ENCODE peak calls at places on chromosomes 2 and 18, in five cellular contexts. One of them, this sample, is unnamed.

GRCh38 chr18:50187659-50188058 is 7.3 kb downstream of the MYO5B start:
- DNase-seq in fibroblast of mammary gland: no peak
- DNase-seq in nephron progenitor cell: no peak
- DNase-seq in GM13977: no peak
- DNase-seq in PC-9: no peak
- DNase-seq in this sample: no peak

GRCh38 chr2:23287250-23287704 is 97.7 kb upstream of the KLHL29 start:
- DNase-seq in fibroblast of mammary gland: peak
- DNase-seq in nephron progenitor cell: no peak
- DNase-seq in GM13977: no peak
- DNase-seq in PC-9: no peak
- DNase-seq in this sample: no peak

GRCh38 chr18:34097312-34097711 is 127.4 kb downstream of the NOL4 start:
- DNase-seq in fibroblast of mammary gland: peak
- DNase-seq in nephron progenitor cell: no peak
- DNase-seq in GM13977: no peak
- DNase-seq in PC-9: no peak
- DNase-seq in this sample: no peak

GRCh38 chr2:219296142-219296541 is 13.1 kb downstream of the PTPRN start:
- DNase-seq in fibroblast of mammary gland: no peak
- DNase-seq in nephron progenitor cell: no peak
- DNase-seq in GM13977: no peak
- DNase-seq in PC-9: no peak
- DNase-seq in this sample: no peak

GRCh38 chr18:111292-112014 is 46.9 kb upstream of the USP14 start:
- DNase-seq in fibroblast of mammary gland: no peak
- DNase-seq in nephron progenitor cell: peak
- DNase-seq in GM13977: peak
- DNase-seq in PC-9: peak
- DNase-seq in this sample: peak

GRCh38 chr2:110741491-110741980 is 9.2 kb downstream of the ACOXL start:
- DNase-seq in fibroblast of mammary gland: no peak
- DNase-seq in nephron progenitor cell: no peak
- DNase-seq in GM13977: no peak
- DNase-seq in PC-9: peak
- DNase-seq in this sample: no peak

GRCh38 chr2:69306897-69307695 is 79.9 kb downstream of the GFPT1 start:
- DNase-seq in fibroblast of mammary gland: peak
- DNase-seq in nephron progenitor cell: peak
- DNase-seq in GM13977: peak
- DNase-seq in PC-9: peak
- DNase-seq in this sample: peak

GRCh38 chr2:86295071-86295470 is 42.4 kb downstream of the REEP1 start:
- DNase-seq in fibroblast of mammary gland: no peak
- DNase-seq in nephron progenitor cell: no peak
- DNase-seq in GM13977: no peak
- DNase-seq in PC-9: no peak
- DNase-seq in this sample: no peak

GRCh38 chr2:219663116-219663762 is 35.8 kb downstream of the SLC4A3 start:
- DNase-seq in fibroblast of mammary gland: no peak
- DNase-seq in nephron progenitor cell: no peak
- DNase-seq in GM13977: no peak
- DNase-seq in PC-9: no peak
- DNase-seq in this sample: no peak

GRCh38 chr18:56789004-56789888 is 138.1 kb downstream of the WDR7 start:
- DNase-seq in fibroblast of mammary gland: peak
- DNase-seq in nephron progenitor cell: peak
- DNase-seq in GM13977: peak
- DNase-seq in PC-9: no peak
- DNase-seq in this sample: peak

GRCh38 chr2:25076749-25077148 is 34.9 kb downstream of the EFR3B start:
- DNase-seq in fibroblast of mammary gland: peak
- DNase-seq in nephron progenitor cell: peak
- DNase-seq in GM13977: no peak
- DNase-seq in PC-9: no peak
- DNase-seq in this sample: no peak

GRCh38 chr2:100339823-100340222 is 17.5 kb upstream of the LONRF2 start:
- DNase-seq in fibroblast of mammary gland: no peak
- DNase-seq in nephron progenitor cell: no peak
- DNase-seq in GM13977: no peak
- DNase-seq in PC-9: peak
- DNase-seq in this sample: no peak

GRCh38 chr2:40820319-40820718 is 368.4 kb upstream of the SLC8A1 start:
- DNase-seq in fibroblast of mammary gland: peak
- DNase-seq in nephron progenitor cell: no peak
- DNase-seq in GM13977: no peak
- DNase-seq in PC-9: no peak
- DNase-seq in this sample: no peak
- TF ChIP-seq CTCF in fibroblast of mammary gland: peak
- TF ChIP-seq CTCF in nephron progenitor cell: no peak
- TF ChIP-seq CTCF in GM13977: no peak
- TF ChIP-seq CTCF in PC-9: no peak
- TF ChIP-seq CTCF in this sample: no peak

GRCh38 chr18:76480913-76481312 is 14.1 kb downstream of the ZNF516 start:
- DNase-seq in fibroblast of mammary gland: no peak
- DNase-seq in nephron progenitor cell: no peak
- DNase-seq in GM13977: no peak
- DNase-seq in PC-9: no peak
- DNase-seq in this sample: no peak
- TF ChIP-seq CTCF in fibroblast of mammary gland: peak
- TF ChIP-seq CTCF in nephron progenitor cell: peak
- TF ChIP-seq CTCF in GM13977: no peak
- TF ChIP-seq CTCF in PC-9: no peak
- TF ChIP-seq CTCF in this sample: peak

GRCh38 chr2:233404227-233404626 is 49.9 kb downstream of the DGKD start:
- DNase-seq in fibroblast of mammary gland: peak
- DNase-seq in nephron progenitor cell: no peak
- DNase-seq in GM13977: peak
- DNase-seq in PC-9: peak
- DNase-seq in this sample: no peak
- TF ChIP-seq CTCF in fibroblast of mammary gland: peak
- TF ChIP-seq CTCF in nephron progenitor cell: no peak
- TF ChIP-seq CTCF in GM13977: peak
- TF ChIP-seq CTCF in PC-9: peak
- TF ChIP-seq CTCF in this sample: peak

GRCh38 chr2:161586517-161587167 is 37.6 kb upstream of the SLC4A10 start:
- DNase-seq in fibroblast of mammary gland: peak
- DNase-seq in nephron progenitor cell: no peak
- DNase-seq in GM13977: peak
- DNase-seq in PC-9: no peak
- DNase-seq in this sample: no peak
- TF ChIP-seq CTCF in fibroblast of mammary gland: peak
- TF ChIP-seq CTCF in nephron progenitor cell: peak
- TF ChIP-seq CTCF in GM13977: peak
- TF ChIP-seq CTCF in PC-9: peak
- TF ChIP-seq CTCF in this sample: peak

This sample was measured in GM06990.